ENCODE peak calls at places on chromosomes 2 and 18, in eight cellular contexts. X is cardiac muscle cell; U is PC-3; V is NCI-H1417; Z is HCT116; E is activated CD8-positive, alpha-beta memory T cell treated with anti-CD3 and anti-CD28 coated beads for 24 hours; K is NCI-H1092; S is epithelial cell of esophagus. Y is an unnamed sample.

GRCh38 chr2:128798502-128799283 is 480.0 kb upstream of the HS6ST1 start:
- DNase-seq in V (no peak), E (no peak), U (no peak), Z (no peak), X (no peak), K (no peak), S (no peak), Y (no peak)

GRCh38 chr2:234823877-234824376 is 127.9 kb upstream of the SH3BP4 start:
- DNase-seq in S (peak), V (no peak), X (peak), U (peak), Z (no peak), K (no peak), E (no peak), Y (no peak)

GRCh38 chr2:218030409-218031195 is 27.8 kb upstream of the TNS1 start:
- DNase-seq in Z (no peak), V (no peak), U (no peak), E (peak), X (no peak), K (no peak), S (no peak), Y (no peak)

GRCh38 chr2:85419009-85419711 is 646 bp downstream of the SH2D6 start:
- DNase-seq in S (no peak), Z (no peak), V (no peak), X (no peak), K (no peak), E (no peak), U (peak), Y (no peak)

GRCh38 chr2:230924470-230925341 is at the start of gene GPR55:
- DNase-seq in X (no peak), V (no peak), E (peak), U (no peak), Z (no peak), S (no peak), K (no peak), Y (no peak)

GRCh38 chr18:76839395-76839794 is 17.0 kb downstream of the ZNF236 start:
- DNase-seq in V (no peak), K (no peak), Z (no peak), U (no peak), S (no peak), X (no peak), E (no peak), Y (no peak)

GRCh38 chr2:126579868-126580267 is 76.1 kb upstream of the GYPC start:
- DNase-seq in U (no peak), E (no peak), X (no peak), S (no peak), V (no peak), Z (no peak), K (no peak), Y (no peak)

GRCh38 chr2:108184421-108184820 is 55.3 kb upstream of the SULT1C3 start:
- DNase-seq in V (peak), E (no peak), X (peak), S (peak), Z (peak), U (peak), K (peak), Y (peak)

GRCh38 chr2:96353606-96354095 is 18.1 kb downstream of the NCAPH start:
- DNase-seq in X (peak), Z (no peak), E (no peak), S (no peak), V (no peak), U (no peak), K (no peak), Y (no peak)

GRCh38 chr2:235860846-235861245 is 307.3 kb downstream of the GBX2 start:
- DNase-seq in Z (no peak), U (peak), E (no peak), K (no peak), X (no peak), V (no peak), S (no peak), Y (no peak)